ENCODE peak calls at places on chromosomes 6 and 20, in nine cellular contexts. K is fibroblast of mammary gland, E is A549, J is neural crest cell, Z is esophagus muscularis mucosa, N is nephron progenitor cell, T is upper lobe of right lung, A is progenitor cell of endocrine pancreas, Y is transverse colon. B is an unnamed sample.

GRCh38 chr6:5695260-5696245 is 311.2 kb downstream of the NRN1 start:
- DNase-seq in K (peak), N (no peak), Y (peak), A (no peak), J (no peak), T (no peak), Z (peak), E (no peak), B (peak)

GRCh38 chr6:42533794-42534193 is 30.0 kb upstream of the UBR2 start:
- DNase-seq in Z (no peak), A (no peak), T (no peak), K (no peak), N (no peak), E (no peak), Y (no peak), J (no peak), B (no peak)

GRCh38 chr6:6283747-6284146 is 36.7 kb downstream of the F13A1 start:
- DNase-seq in A (no peak), Y (no peak), K (no peak), Z (peak), N (no peak), T (no peak), J (no peak), E (no peak), B (no peak)

GRCh38 chr6:148316308-148316707 is 26.3 kb upstream of the SASH1 start:
- DNase-seq in Z (no peak), J (no peak), Y (no peak), A (no peak), K (no peak), E (no peak), N (no peak), T (no peak), B (no peak)

GRCh38 chr20:44198872-44199271 is 11.7 kb downstream of the OSER1 start:
- DNase-seq in Z (no peak), K (no peak), A (no peak), Y (no peak), J (no peak), E (no peak), N (no peak), T (no peak), B (no peak)

GRCh38 chr20:46353506-46354206 is 45.4 kb upstream of the CDH22 start:
- DNase-seq in T (no peak), A (no peak), Z (no peak), N (no peak), K (no peak), Y (no peak), J (no peak), E (no peak), B (no peak)

GRCh38 chr6:148524976-148525375 is 182.3 kb downstream of the SASH1 start:
- DNase-seq in Z (no peak), T (no peak), K (peak), E (no peak), N (no peak), A (no peak), J (no peak), Y (no peak), B (peak)

GRCh38 chr6:62808575-62809293 is 402.5 kb upstream of the FKBP1C start:
- DNase-seq in N (no peak), A (no peak), Z (no peak), Y (peak), K (no peak), T (no peak), J (no peak), E (no peak), B (no peak)

GRCh38 chr6:105892577-105893262 is 193.4 kb upstream of the PRDM1 start:
- DNase-seq in T (no peak), Z (peak), A (no peak), K (no peak), Y (peak), J (no peak), E (no peak), N (no peak), B (no peak)

GRCh38 chr6:43634702-43635303 is 837 bp upstream of the MAD2L1BP start:
- DNase-seq in A (no peak), N (no peak), K (no peak), E (no peak), J (no peak), Y (no peak), Z (no peak), T (no peak), B (no peak)

GRCh38 chr6:30787954-30788353 is 43.6 kb upstream of the IER3 start:
- DNase-seq in Z (no peak), T (no peak), J (no peak), K (no peak), E (no peak), A (no peak), N (no peak), Y (no peak), B (no peak)

GRCh38 chr6:36478051-36478526 is 35.3 kb downstream of the KCTD20 start:
- DNase-seq in Y (no peak), J (no peak), K (no peak), N (no peak), T (no peak), E (no peak), Z (no peak), A (no peak), B (no peak)

GRCh38 chr6:112466378-112467151 is 119.4 kb downstream of the RFPL4B start:
- DNase-seq in T (no peak), N (no peak), K (peak), A (no peak), Z (no peak), E (no peak), J (no peak), Y (no peak), B (peak)

DNA sequence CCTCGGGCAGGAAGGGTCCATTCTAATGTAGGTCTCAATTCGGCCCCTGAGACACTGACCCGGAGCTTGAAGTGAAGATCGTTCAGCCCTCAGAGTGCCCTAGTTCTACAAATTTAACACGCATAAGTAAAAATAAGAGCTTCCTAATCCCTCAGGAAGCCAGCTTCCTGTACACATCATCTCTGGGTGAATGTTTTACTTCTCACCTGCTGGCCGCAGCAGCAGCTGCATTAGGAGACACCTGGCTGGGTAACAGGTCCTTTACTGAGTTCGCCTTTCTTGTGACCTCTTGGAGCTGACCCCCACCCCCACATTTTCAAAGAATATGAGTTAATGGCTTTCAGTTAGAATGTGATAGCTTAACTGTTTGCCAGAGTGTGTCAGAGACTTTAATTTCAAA is 165.0 kb downstream of the SMOC2 start:
- DNase-seq in E (no peak), A (no peak), Y (no peak), J (no peak), T (no peak), K (no peak), N (no peak), Z (no peak), B (no peak)
- TF ChIP-seq CTCF in E (no peak), A (peak), Y (no peak), J (no peak), T (no peak), K (no peak), N (no peak), Z (no peak), B (no peak)

GRCh38 chr6:137870744-137871247 is 3.7 kb downstream of the TNFAIP3 start:
- DNase-seq in Z (no peak), K (no peak), E (no peak), J (no peak), A (no peak), Y (no peak), N (no peak), T (no peak), B (no peak)
- TF ChIP-seq CTCF in Z (peak), K (peak), E (no peak), J (no peak), A (no peak), Y (peak), N (no peak), T (peak), B (peak)

DNA sequence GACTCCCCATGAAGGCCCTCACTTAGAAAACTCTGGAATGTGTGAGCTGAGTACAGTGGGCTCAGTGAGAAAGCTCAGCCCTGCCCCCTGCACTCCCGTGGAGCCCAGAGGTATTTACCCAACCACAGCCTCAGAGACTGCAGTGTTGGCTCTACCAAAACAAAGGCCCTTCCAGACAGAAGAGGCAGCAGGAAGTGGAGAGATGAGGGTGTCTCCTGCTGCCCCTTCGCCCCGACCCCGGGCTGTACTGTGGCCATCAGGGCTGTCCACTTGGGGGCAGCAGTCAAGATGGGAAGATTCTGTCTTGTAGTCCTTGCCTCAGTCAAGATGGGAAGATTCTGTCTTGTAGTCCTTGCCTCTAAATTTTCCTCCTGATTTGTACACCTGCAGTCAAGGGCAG is 341.3 kb downstream of the TAF4 start:
- DNase-seq in J (no peak), T (no peak), E (peak), K (no peak), Y (no peak), A (no peak), N (peak), Z (no peak), B (no peak)
- TF ChIP-seq CTCF in J (peak), T (peak), E (peak), K (peak), Y (no peak), A (peak), N (peak), Z (no peak), B (peak)

GRCh38 chr20:4491643-4492042 is 230.1 kb upstream of the PRND start:
- DNase-seq in Z (no peak), T (no peak), E (no peak), K (no peak), N (no peak), J (no peak), A (no peak), Y (no peak), B (no peak)
- TF ChIP-seq CTCF in Z (no peak), T (no peak), E (no peak), K (no peak), N (no peak), J (no peak), A (no peak), Y (no peak), B (no peak)